ENCODE peak calls at places on chromosomes 16 and 17, in four cellular contexts. One of them, this sample, is unnamed.

GRCh38 chr17:43515641-43516040 is 30.5 kb downstream of the ETV4 start:
- DNase-seq in psoas muscle: no peak
- DNase-seq in MM.1S: no peak
- DNase-seq in fibroblast of lung: no peak
- DNase-seq in this sample: no peak

GRCh38 chr17:78432226-78432894 is 53.9 kb downstream of the PGS1 start:
- DNase-seq in MM.1S: no peak
- DNase-seq in fibroblast of lung: no peak
- DNase-seq in psoas muscle: no peak
- DNase-seq in this sample: no peak

GRCh38 chr17:13099079-13099478 is 81.3 kb upstream of the ELAC2 start:
- DNase-seq in fibroblast of lung: no peak
- DNase-seq in MM.1S: no peak
- DNase-seq in psoas muscle: no peak
- DNase-seq in this sample: no peak

GRCh38 chr16:65071371-65072311 is 50.2 kb downstream of the CDH11 start:
- DNase-seq in psoas muscle: peak; percentile 68
- DNase-seq in MM.1S: no peak
- DNase-seq in fibroblast of lung: peak; percentile 74
- DNase-seq in this sample: no peak

GRCh38 chr17:76132574-76133338 is 8.3 kb downstream of the FOXJ1 start:
- DNase-seq in fibroblast of lung: no peak
- DNase-seq in psoas muscle: no peak
- DNase-seq in MM.1S: no peak
- DNase-seq in this sample: no peak

GRCh38 chr17:76171701-76172100 is 30.7 kb upstream of the FOXJ1 start:
- DNase-seq in psoas muscle: no peak
- DNase-seq in fibroblast of lung: no peak
- DNase-seq in MM.1S: no peak
- DNase-seq in this sample: no peak

GRCh38 chr16:57575468-57576277 is 33.2 kb downstream of the ADGRG5 start:
- DNase-seq in fibroblast of lung: no peak
- DNase-seq in psoas muscle: no peak
- DNase-seq in MM.1S: no peak
- DNase-seq in this sample: no peak

GRCh38 chr16:21104124-21104860 is 46.4 kb downstream of the DNAH3 start:
- DNase-seq in MM.1S: no peak
- DNase-seq in psoas muscle: no peak
- DNase-seq in fibroblast of lung: peak; percentile 90
- DNase-seq in this sample: no peak

GRCh38 chr16:55559233-55559632 is 7.3 kb upstream of the CAPNS2 start:
- DNase-seq in fibroblast of lung: peak; percentile 71
- DNase-seq in psoas muscle: no peak
- DNase-seq in MM.1S: no peak
- DNase-seq in this sample: no peak

GRCh38 chr16:84662471-84662870 is 14.2 kb downstream of the KLHL36 start:
- DNase-seq in psoas muscle: no peak
- DNase-seq in fibroblast of lung: peak; percentile 23
- DNase-seq in MM.1S: no peak
- DNase-seq in this sample: no peak

GRCh38 chr16:50741225-50741807 is 570 bp upstream of the CYLD start:
- DNase-seq in fibroblast of lung: no peak
- DNase-seq in psoas muscle: no peak
- DNase-seq in MM.1S: no peak
- DNase-seq in this sample: no peak

GRCh38 chr16:85369741-85370528 is 243.2 kb upstream of the GSE1 start:
- DNase-seq in fibroblast of lung: no peak
- DNase-seq in MM.1S: peak; percentile 24
- DNase-seq in psoas muscle: peak; percentile 59
- DNase-seq in this sample: peak; percentile 54

GRCh38 chr16:10745856-10746255 is 2.2 kb downstream of the NUBP1 start:
- DNase-seq in MM.1S: no peak
- DNase-seq in psoas muscle: no peak
- DNase-seq in fibroblast of lung: no peak
- DNase-seq in this sample: no peak

GRCh38 chr17:17467021-17467420 is 9.8 kb upstream of the MED9 start:
- DNase-seq in fibroblast of lung: no peak
- DNase-seq in MM.1S: no peak
- DNase-seq in psoas muscle: no peak
- DNase-seq in this sample: no peak

GRCh38 chr17:11121680-11122079 is 119.3 kb upstream of the SHISA6 start:
- DNase-seq in MM.1S: no peak
- DNase-seq in psoas muscle: no peak
- DNase-seq in fibroblast of lung: no peak
- DNase-seq in this sample: no peak

GRCh38 chr17:16943032-16943352 is 28.9 kb downstream of the TNFRSF13B start:
- DNase-seq in psoas muscle: no peak
- DNase-seq in MM.1S: no peak
- DNase-seq in fibroblast of lung: no peak
- DNase-seq in this sample: no peak

GRCh38 chr16:15907863-15908478 is 19.6 kb upstream of the CEP20 start:
- DNase-seq in psoas muscle: no peak
- DNase-seq in fibroblast of lung: peak; percentile 30
- DNase-seq in MM.1S: peak; percentile 67
- DNase-seq in this sample: peak; percentile 7

GRCh38 chr17:6532441-6532885 is 23.9 kb downstream of the PITPNM3 start:
- DNase-seq in MM.1S: no peak
- DNase-seq in psoas muscle: no peak
- DNase-seq in fibroblast of lung: no peak
- DNase-seq in this sample: no peak

GRCh38 chr16:76668207-76668725 is 391.1 kb downstream of the CNTNAP4 start:
- DNase-seq in fibroblast of lung: no peak
- DNase-seq in MM.1S: no peak
- DNase-seq in psoas muscle: no peak
- DNase-seq in this sample: no peak

GRCh38 chr17:45223541-45224528 is 2.1 kb downstream of the FMNL1 start:
- DNase-seq in psoas muscle: no peak
- DNase-seq in fibroblast of lung: no peak
- DNase-seq in MM.1S: peak; percentile 53
- DNase-seq in this sample: no peak

GRCh38 chr16:21598676-21599157 is 660 bp upstream of the METTL9 start:
- DNase-seq in MM.1S: peak; percentile 19
- DNase-seq in psoas muscle: no peak
- DNase-seq in fibroblast of lung: no peak
- DNase-seq in this sample: no peak

GRCh38 chr17:33709881-33710280 is 416.8 kb upstream of the ASIC2 start:
- DNase-seq in MM.1S: no peak
- DNase-seq in fibroblast of lung: no peak
- DNase-seq in psoas muscle: no peak
- DNase-seq in this sample: no peak

GRCh38 chr16:3992297-3993051 is 112.0 kb upstream of the CREBBP start:
- DNase-seq in MM.1S: no peak
- DNase-seq in psoas muscle: no peak
- DNase-seq in fibroblast of lung: no peak
- DNase-seq in this sample: no peak

GRCh38 chr16:4615389-4616046 is 830 bp upstream of the UBALD1 start:
- DNase-seq in fibroblast of lung: no peak
- DNase-seq in MM.1S: no peak
- DNase-seq in psoas muscle: no peak
- DNase-seq in this sample: peak; percentile 15

GRCh38 chr17:12492450-12492849 is 173.2 kb upstream of the MYOCD start:
- DNase-seq in MM.1S: no peak
- DNase-seq in fibroblast of lung: peak; percentile 30
- DNase-seq in psoas muscle: no peak
- DNase-seq in this sample: no peak

GRCh38 chr16:27499659-27500055 is 50.1 kb downstream of the GTF3C1 start:
- DNase-seq in fibroblast of lung: no peak
- DNase-seq in psoas muscle: no peak
- DNase-seq in MM.1S: no peak
- DNase-seq in this sample: no peak

GRCh38 chr16:51242281-51242994 is 91.4 kb upstream of the SALL1 start:
- DNase-seq in MM.1S: no peak
- DNase-seq in fibroblast of lung: no peak
- DNase-seq in psoas muscle: no peak
- DNase-seq in this sample: no peak

GRCh38 chr17:81249233-81250040 is 10.3 kb downstream of the NDUFAF8 start:
- DNase-seq in psoas muscle: peak; percentile 7
- DNase-seq in MM.1S: no peak
- DNase-seq in fibroblast of lung: peak; percentile 37
- DNase-seq in this sample: no peak

GRCh38 chr17:56793947-56794346 is 39.8 kb downstream of the C17orf67 start:
- DNase-seq in psoas muscle: no peak
- DNase-seq in MM.1S: no peak
- DNase-seq in fibroblast of lung: no peak
- DNase-seq in this sample: no peak

GRCh38 chr16:23967018-23967417 is 131.2 kb downstream of the PRKCB start:
- DNase-seq in MM.1S: no peak
- DNase-seq in psoas muscle: no peak
- DNase-seq in fibroblast of lung: no peak
- DNase-seq in this sample: no peak

GRCh38 chr17:39194985-39195524 is 2.4 kb downstream of the CACNB1 start:
- DNase-seq in fibroblast of lung: no peak
- DNase-seq in psoas muscle: no peak
- DNase-seq in MM.1S: no peak
- DNase-seq in this sample: no peak

DNA sequence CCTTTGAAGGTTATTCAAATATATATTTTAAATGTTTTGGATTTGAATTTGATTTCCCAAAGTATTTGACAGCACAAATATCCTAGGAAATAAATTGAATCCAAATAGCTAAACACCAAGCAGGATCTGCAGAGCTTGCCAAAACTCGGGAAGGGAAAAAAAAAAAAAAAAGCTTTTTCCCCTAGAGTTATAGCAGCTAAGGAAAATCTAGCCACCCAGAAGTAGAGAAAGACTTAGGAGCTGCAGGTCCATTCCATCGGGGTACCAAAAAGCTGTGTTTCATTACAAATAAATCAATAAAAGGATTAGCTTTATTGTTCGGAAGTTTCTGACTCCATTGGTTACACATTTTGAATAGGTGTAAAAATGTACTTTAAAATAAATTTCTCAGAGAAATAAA is 19.3 kb downstream of the HSF5 start:
- DNase-seq in psoas muscle: no peak
- DNase-seq in fibroblast of lung: no peak
- DNase-seq in MM.1S: no peak
- DNase-seq in this sample: no peak
- H3K27me3 ChIP-seq in psoas muscle: peaks cover 5% of the 10 kb centered on the region
- H3K27me3 ChIP-seq in fibroblast of lung: no peaks in the 10 kb centered on the region
- H3K27me3 ChIP-seq in MM.1S: no peaks in the 10 kb centered on the region
- H3K27me3 ChIP-seq in this sample: no peaks in the 10 kb centered on the region

GRCh38 chr16:67301080-67301757 is 21.9 kb downstream of the PLEKHG4 start:
- DNase-seq in MM.1S: no peak
- DNase-seq in psoas muscle: peak; percentile 64
- DNase-seq in fibroblast of lung: peak; percentile 36
- DNase-seq in this sample: no peak

GRCh38 chr16:67302076-67302475 is 22.7 kb downstream of the PLEKHG4 start:
- DNase-seq in psoas muscle: no peak
- DNase-seq in MM.1S: no peak
- DNase-seq in fibroblast of lung: no peak
- DNase-seq in this sample: no peak

GRCh38 chr16:67298277-67298676 is 18.9 kb downstream of the PLEKHG4 start:
- DNase-seq in fibroblast of lung: no peak
- DNase-seq in MM.1S: no peak
- DNase-seq in psoas muscle: no peak
- DNase-seq in this sample: no peak

GRCh38 chr16:67296422-67296821 is 17.1 kb downstream of the PLEKHG4 start:
- DNase-seq in MM.1S: no peak
- DNase-seq in psoas muscle: no peak
- DNase-seq in fibroblast of lung: peak; percentile 94
- DNase-seq in this sample: no peak

DNA sequence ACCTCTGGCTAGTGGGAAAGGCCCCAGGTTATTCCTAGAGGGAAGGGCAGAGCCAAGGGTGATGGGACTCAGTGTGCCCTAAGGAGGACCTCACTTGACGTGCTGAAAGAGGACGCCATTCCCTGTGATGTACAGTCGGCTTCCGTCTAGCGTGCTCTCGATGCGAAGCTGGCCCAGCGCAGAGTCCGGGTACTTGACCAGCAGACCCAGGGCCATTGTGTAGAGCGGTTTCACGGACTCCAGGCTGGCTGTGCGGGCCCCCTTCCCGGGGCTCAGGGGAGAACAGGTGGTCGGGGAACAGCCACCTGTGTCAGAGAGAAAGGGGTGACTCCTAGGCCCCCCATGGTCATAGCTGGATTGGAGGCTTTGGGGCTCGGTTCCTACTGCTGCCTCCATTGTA is 19.9 kb downstream of the PLEKHG4 start:
- DNase-seq in psoas muscle: no peak
- DNase-seq in MM.1S: no peak
- DNase-seq in fibroblast of lung: no peak
- DNase-seq in this sample: no peak
- H3K27me3 ChIP-seq in psoas muscle: no peaks in the 10 kb centered on the region
- H3K27me3 ChIP-seq in MM.1S: peaks cover 11% of the 10 kb centered on the region
- H3K27me3 ChIP-seq in fibroblast of lung: no peaks in the 10 kb centered on the region
- H3K27me3 ChIP-seq in this sample: no peaks in the 10 kb centered on the region

DNA sequence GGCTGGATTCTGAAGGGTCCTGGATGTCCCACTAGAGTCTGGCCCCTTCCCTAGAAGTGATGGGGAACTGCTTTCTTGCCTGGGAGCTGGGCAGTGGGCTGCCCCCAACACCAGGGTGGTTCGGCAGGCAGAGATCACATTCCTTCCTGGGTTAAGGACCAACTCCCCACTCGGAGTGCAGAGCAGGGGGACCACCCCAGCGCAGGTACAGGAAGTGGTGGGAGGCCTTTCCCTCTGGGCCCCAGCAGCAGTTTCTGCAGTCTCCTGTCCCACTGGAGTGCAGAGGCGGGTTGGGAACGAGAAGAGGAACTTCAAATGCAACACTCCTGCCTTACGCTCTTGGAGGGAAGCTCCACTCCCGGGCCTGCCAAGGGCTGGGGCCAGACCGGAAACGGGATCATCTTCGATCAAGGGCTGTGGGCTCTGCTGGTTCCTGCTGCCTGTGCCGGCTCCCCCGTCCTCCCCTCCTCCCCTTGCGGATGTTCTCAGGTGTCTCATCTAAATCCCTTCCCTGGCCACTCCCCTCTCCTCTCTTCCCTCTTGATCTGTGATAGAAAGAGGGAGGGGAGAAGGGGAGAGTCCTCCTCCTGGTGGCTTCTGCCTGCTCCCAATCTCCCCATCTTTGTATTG is 9.0 kb upstream of the NGFR start:
- DNase-seq in fibroblast of lung: no peak
- DNase-seq in psoas muscle: peak; percentile 33
- DNase-seq in MM.1S: no peak
- DNase-seq in this sample: no peak
- H3K27me3 ChIP-seq in fibroblast of lung: peaks cover 22% of the 10 kb centered on the region
- H3K27me3 ChIP-seq in psoas muscle: peaks cover 25% of the 10 kb centered on the region
- H3K27me3 ChIP-seq in MM.1S: peaks cover 95% of the 10 kb centered on the region
- H3K27me3 ChIP-seq in this sample: no peaks in the 10 kb centered on the region

DNA sequence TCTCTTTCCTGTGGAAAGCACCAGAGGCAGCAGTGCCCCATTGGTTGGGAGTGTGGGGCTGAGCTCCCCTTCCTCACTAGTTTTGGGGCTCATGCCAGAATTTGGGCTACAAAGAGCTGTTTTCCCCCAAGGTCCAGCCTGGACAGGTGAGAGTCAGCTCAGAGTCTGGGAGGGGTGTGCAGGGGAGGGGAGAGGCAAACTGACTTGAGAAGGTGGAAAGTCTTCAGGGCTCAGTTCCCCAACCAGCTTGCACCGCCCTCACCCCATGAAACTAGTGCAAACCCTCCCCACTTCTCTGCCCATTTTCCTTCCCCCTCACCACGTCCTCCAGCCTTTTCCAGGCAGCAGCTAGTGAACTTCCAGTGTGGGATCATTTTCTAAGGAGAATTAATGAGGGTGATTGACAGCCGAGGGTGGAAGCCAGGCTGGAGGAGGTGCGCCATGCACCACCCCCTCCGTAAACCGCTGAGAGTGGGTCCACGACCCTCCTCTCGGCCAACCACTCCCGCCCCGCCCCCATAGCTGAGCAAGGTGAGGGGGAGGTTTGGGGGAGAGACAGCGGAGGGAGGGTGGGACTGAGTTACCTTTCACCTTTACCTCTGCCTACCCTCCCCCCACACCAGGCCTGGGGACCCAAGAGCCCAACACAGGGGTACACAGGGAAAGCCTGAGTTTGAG is 6.3 kb upstream of the DLX4 start:
- DNase-seq in MM.1S: no peak
- DNase-seq in psoas muscle: no peak
- DNase-seq in fibroblast of lung: no peak
- DNase-seq in this sample: no peak
- H3K27me3 ChIP-seq in MM.1S: peaks cover 87% of the 10 kb centered on the region
- H3K27me3 ChIP-seq in psoas muscle: peaks cover 80% of the 10 kb centered on the region
- H3K27me3 ChIP-seq in fibroblast of lung: peaks cover 55% of the 10 kb centered on the region
- H3K27me3 ChIP-seq in this sample: peaks cover 40% of the 10 kb centered on the region